ENCODE peak calls at places on chromosomes 7 and 10, in nine cellular contexts. G, E, R, X, C, F, U, V and M are unnamed samples.

GRCh38 chr7:155793720-155794119 is 18.5 kb downstream of the SHH start:
- DNase-seq in R (no peak), C (no peak), G (peak; percentile 47), F (no peak), E (no peak), V (no peak), X (no peak), U (no peak), M (no peak)

GRCh38 chr7:134174797-134175261 is 47.7 kb downstream of the LRGUK start:
- DNase-seq in G (no peak), F (no peak), R (peak; percentile 72), C (no peak), U (no peak), E (no peak), X (peak; percentile 74), V (no peak), M (peak; percentile 31)

GRCh38 chr7:21526007-21526406 is 16.8 kb upstream of the DNAH11 start:
- DNase-seq in C (no peak), R (peak; percentile 69), V (no peak), F (no peak), G (no peak), E (no peak), U (no peak), X (peak; percentile 3), M (no peak)

GRCh38 chr7:139362302-139362701 is 2.6 kb downstream of the LUC7L2 start:
- DNase-seq in E (peak; percentile 4), F (peak; percentile 55), R (no peak), U (no peak), X (no peak), G (peak; percentile 46), V (no peak), C (no peak), M (no peak)

GRCh38 chr7:147833549-147833948 is 757.0 kb upstream of the C7orf33 start:
- DNase-seq in R (no peak), X (no peak), C (peak; percentile 2), E (no peak), U (no peak), F (no peak), V (no peak), G (peak; percentile 19), M (no peak)

GRCh38 chr7:107078517-107078966 is 34.0 kb downstream of the PRKAR2B start:
- DNase-seq in X (peak; percentile 52), G (no peak), E (peak; percentile 27), C (no peak), U (no peak), R (no peak), V (no peak), F (no peak), M (no peak)

GRCh38 chr10:72753760-72754231 is 61.9 kb downstream of the MCU start:
- DNase-seq in G (no peak), U (no peak), X (no peak), C (no peak), F (no peak), V (no peak), R (no peak), E (no peak), M (no peak)

GRCh38 chr10:79179404-79180309 is 110.9 kb downstream of the ZMIZ1 start:
- DNase-seq in C (no peak), R (no peak), E (peak; percentile 80), X (no peak), U (no peak), G (peak; percentile 92), V (no peak), F (peak; percentile 23), M (no peak)

GRCh38 chr7:50957855-50958254 is 175.2 kb upstream of the GRB10 start:
- DNase-seq in C (no peak), U (no peak), G (no peak), V (no peak), X (no peak), E (no peak), F (no peak), R (no peak), M (no peak)

GRCh38 chr10:130140425-130140824 is 4.2 kb downstream of the GLRX3 start:
- DNase-seq in C (no peak), E (no peak), X (no peak), F (no peak), R (no peak), V (no peak), U (no peak), G (no peak), M (no peak)

GRCh38 chr7:135156290-135156689 is 8.4 kb downstream of the TMEM140 start:
- DNase-seq in X (no peak), F (no peak), V (no peak), U (no peak), G (no peak), E (no peak), R (no peak), C (no peak), M (no peak)

GRCh38 chr10:76111404-76111803 is 680.0 kb downstream of the LRMDA start:
- DNase-seq in G (no peak), X (no peak), U (no peak), V (no peak), E (no peak), R (no peak), F (no peak), C (no peak), M (no peak)

GRCh38 chr7:122689346-122690109 is 9.4 kb downstream of the RNF133 start:
- DNase-seq in X (no peak), U (no peak), V (no peak), R (no peak), G (no peak), F (no peak), E (no peak), C (no peak), M (no peak)

GRCh38 chr10:69972951-69973350 is 79.7 kb upstream of the MACROH2A2 start:
- DNase-seq in X (no peak), R (no peak), G (no peak), F (no peak), U (no peak), V (no peak), C (no peak), E (no peak), M (no peak)

GRCh38 chr7:118005021-118005420 is 131.8 kb upstream of the CTTNBP2 start:
- DNase-seq in R (no peak), C (peak; percentile 15), E (no peak), V (no peak), X (no peak), U (no peak), F (no peak), G (peak; percentile 4), M (no peak)

GRCh38 chr7:75989084-75989725 is 5.2 kb downstream of the TMEM120A start:
- DNase-seq in G (peak; percentile 85), C (no peak), R (no peak), F (no peak), E (no peak), X (no peak), U (no peak), V (no peak), M (no peak)